ENCODE peak calls at places on chromosomes 4 and X, in six cellular contexts. S is MM.1S, B is mesenchymal stem cell, K is SK-N-SH, W is mammary epithelial cell, Q is GM23248. M is an unnamed sample. For H3K36me3, the result is how much of the 10 kb centered on the place peaks cover.

GRCh38 chr4:173573286-173573685 is 43.3 kb upstream of the HAND2 start:
- DNase-seq in S (no peak), B (peak), K (no peak), W (no peak), Q (no peak), M (no peak)

GRCh38 chr4:2858451-2859217 is 15.0 kb downstream of the ADD1 start:
- DNase-seq in S (no peak), B (peak), K (no peak), W (peak), Q (peak), M (no peak)

GRCh38 chr4:1592179-1593037 is 91.7 kb downstream of the FAM53A start:
- DNase-seq in S (no peak), B (no peak), K (no peak), W (no peak), Q (no peak), M (no peak)

GRCh38 chr4:28490669-28491068 is 1630.0 kb downstream of the STIM2 start:
- DNase-seq in S (no peak), B (no peak), K (no peak), W (peak), Q (peak), M (no peak)

GRCh38 chr4:7158991-7159390 is 33.3 kb upstream of the SORCS2 start:
- DNase-seq in S (no peak), B (no peak), K (no peak), W (no peak), Q (no peak), M (no peak)

GRCh38 chr4:163085085-163085484 is 81.6 kb downstream of the NAF1 start:
- DNase-seq in S (no peak), B (no peak), K (no peak), W (no peak), Q (no peak), M (no peak)

GRCh38 chr4:122826596-122827257 is at the start of gene FGF2:
- DNase-seq in S (peak), B (peak), K (peak), W (peak), Q (peak), M (peak)

GRCh38 chr4:57044996-57045395 is 65.2 kb downstream of the IGFBP7 start:
- DNase-seq in S (no peak), B (peak), K (no peak), W (no peak), Q (peak), M (no peak)

GRCh38 chr4:1767058-1767769 is 25.9 kb upstream of the FGFR3 start:
- DNase-seq in S (no peak), B (no peak), K (peak), W (no peak), Q (peak), M (peak)

GRCh38 chr4:150938417-150938816 is 76.7 kb downstream of the LRBA start:
- DNase-seq in S (no peak), B (no peak), K (no peak), W (no peak), Q (no peak), M (no peak)

GRCh38 chrX:13101439-13102139 is 57.2 kb upstream of the FAM9C start:
- DNase-seq in S (no peak), B (peak), K (no peak), W (peak), Q (peak), M (peak)

GRCh38 chrX:134601240-134601639 is 57.0 kb downstream of the PLAC1 start:
- DNase-seq in S (no peak), B (no peak), K (no peak), W (no peak), Q (peak), M (no peak)

GRCh38 chr4:102574317-102574716 is 73.2 kb downstream of the NFKB1 start:
- DNase-seq in S (no peak), B (peak), K (no peak), W (no peak), Q (no peak), M (no peak)

GRCh38 chrX:117274943-117275342 is 812.2 kb upstream of the CT83 start:
- DNase-seq in S (no peak), B (no peak), K (no peak), W (no peak), Q (no peak), M (peak)

GRCh38 chrX:83145910-83146309 is 362.2 kb upstream of the POU3F4 start:
- DNase-seq in S (no peak), B (no peak), K (no peak), W (no peak), Q (no peak), M (no peak)

GRCh38 chr4:58149404-58150085 is 1039.4 kb upstream of the IGFBP7 start:
- DNase-seq in S (no peak), B (no peak), K (no peak), W (no peak), Q (no peak), M (no peak)

GRCh38 chr4:7096264-7096663 is 28.4 kb upstream of the GRPEL1 start:
- DNase-seq in S (no peak), B (no peak), K (no peak), W (no peak), Q (no peak), M (no peak)

GRCh38 chr4:21882050-21882839 is 66.3 kb downstream of the KCNIP4 start:
- DNase-seq in S (peak), B (peak), K (no peak), W (peak), Q (peak), M (no peak)

GRCh38 chr4:114015444-114015899 is 36.0 kb upstream of the ARSJ start:
- DNase-seq in S (no peak), B (peak), K (peak), W (peak), Q (peak), M (no peak)

GRCh38 chr4:154506253-154506652 is 14.7 kb upstream of the DCHS2 start:
- DNase-seq in S (peak), B (peak), K (peak), W (peak), Q (peak), M (peak)

GRCh38 chr4:55395529-55396304 is at the start of gene TMEM165:
- DNase-seq in S (peak), B (peak), K (peak), W (peak), Q (peak), M (peak)

GRCh38 chr4:128477540-128477939 is 189.9 kb upstream of the PGRMC2 start:
- DNase-seq in S (no peak), B (no peak), K (no peak), W (no peak), Q (no peak), M (no peak)

GRCh38 chr4:60619531-60620305 is 580.4 kb upstream of the ADGRL3 start:
- DNase-seq in S (no peak), B (no peak), K (no peak), W (no peak), Q (no peak), M (no peak)

GRCh38 chr4:53380221-53380620 is 2.8 kb downstream of the FIP1L1 start:
- DNase-seq in S (no peak), B (peak), K (no peak), W (no peak), Q (peak), M (no peak)

GRCh38 chr4:80071643-80072606 is 1.1 kb downstream of the ANTXR2 start:
- DNase-seq in S (no peak), B (peak), K (no peak), W (peak), Q (peak), M (peak)

GRCh38 chr4:22573198-22573597 is 57.3 kb upstream of the ADGRA3 start:
- DNase-seq in S (no peak), B (no peak), K (no peak), W (peak), Q (no peak), M (peak)

GRCh38 chr4:26763063-26763462 is 97.6 kb upstream of the STIM2 start:
- DNase-seq in S (no peak), B (no peak), K (no peak), W (no peak), Q (no peak), M (no peak)

GRCh38 chr4:40437741-40438383 is 102.7 kb downstream of the CHRNA9 start:
- DNase-seq in S (no peak), B (no peak), K (no peak), W (no peak), Q (no peak), M (no peak)

GRCh38 chr4:26860922-26861433 is 337 bp downstream of the STIM2 start:
- DNase-seq in S (no peak), B (no peak), K (peak), W (peak), Q (peak), M (peak)

GRCh38 chr4:81375745-81376144 is 96.0 kb downstream of the RASGEF1B start:
- DNase-seq in S (no peak), B (no peak), K (no peak), W (no peak), Q (no peak), M (no peak)

GRCh38 chrX:17860179-17860780 is 818 bp downstream of the RAI2 start:
- DNase-seq in S (no peak), B (peak), K (peak), W (no peak), Q (peak), M (no peak)

GRCh38 chr4:117971406-117971805 is 62.9 kb upstream of the NDST3 start:
- DNase-seq in S (no peak), B (peak), K (no peak), W (no peak), Q (peak), M (no peak)

GRCh38 chrX:34365482-34365881 is 233.4 kb upstream of the FAM47A start:
- DNase-seq in S (no peak), B (peak), K (no peak), W (peak), Q (peak), M (peak)

GRCh38 chr4:146545102-146545501 is 23.4 kb upstream of the SLC10A7 start:
- DNase-seq in S (peak), B (peak), K (peak), W (peak), Q (peak), M (peak)

GRCh38 chr4:184812181-184812542 is 13.6 kb downstream of the ACSL1 start:
- DNase-seq in S (no peak), B (no peak), K (no peak), W (no peak), Q (no peak), M (no peak)

GRCh38 chrX:10769696-10770619 is 149.6 kb upstream of the MID1 start:
- DNase-seq in S (no peak), B (peak), K (no peak), W (no peak), Q (peak), M (peak)

GRCh38 chr4:150769235-150769634 is 187.3 kb downstream of the MAB21L2 start:
- DNase-seq in S (no peak), B (peak), K (no peak), W (peak), Q (peak), M (peak)

GRCh38 chr4:46073778-46074177 is 50.1 kb downstream of the GABRG1 start:
- DNase-seq in S (peak), B (no peak), K (no peak), W (no peak), Q (no peak), M (no peak)

GRCh38 chrX:100625985-100626491 is 10.6 kb downstream of the TSPAN6 start:
- DNase-seq in S (peak), B (no peak), K (no peak), W (no peak), Q (no peak), M (no peak)

GRCh38 chr4:115171220-115171619 is 57.8 kb upstream of the NDST4 start:
- DNase-seq in S (no peak), B (no peak), K (no peak), W (no peak), Q (no peak), M (no peak)

GRCh38 chr4:168264903-168265302 is 53.6 kb downstream of the DDX60 start:
- DNase-seq in S (no peak), B (no peak), K (no peak), W (no peak), Q (no peak), M (no peak)
- H3K36me3 ChIP-seq in S (under half), B (half or more), K (under half), W (under half), Q (under half), M (under half)

DNA sequence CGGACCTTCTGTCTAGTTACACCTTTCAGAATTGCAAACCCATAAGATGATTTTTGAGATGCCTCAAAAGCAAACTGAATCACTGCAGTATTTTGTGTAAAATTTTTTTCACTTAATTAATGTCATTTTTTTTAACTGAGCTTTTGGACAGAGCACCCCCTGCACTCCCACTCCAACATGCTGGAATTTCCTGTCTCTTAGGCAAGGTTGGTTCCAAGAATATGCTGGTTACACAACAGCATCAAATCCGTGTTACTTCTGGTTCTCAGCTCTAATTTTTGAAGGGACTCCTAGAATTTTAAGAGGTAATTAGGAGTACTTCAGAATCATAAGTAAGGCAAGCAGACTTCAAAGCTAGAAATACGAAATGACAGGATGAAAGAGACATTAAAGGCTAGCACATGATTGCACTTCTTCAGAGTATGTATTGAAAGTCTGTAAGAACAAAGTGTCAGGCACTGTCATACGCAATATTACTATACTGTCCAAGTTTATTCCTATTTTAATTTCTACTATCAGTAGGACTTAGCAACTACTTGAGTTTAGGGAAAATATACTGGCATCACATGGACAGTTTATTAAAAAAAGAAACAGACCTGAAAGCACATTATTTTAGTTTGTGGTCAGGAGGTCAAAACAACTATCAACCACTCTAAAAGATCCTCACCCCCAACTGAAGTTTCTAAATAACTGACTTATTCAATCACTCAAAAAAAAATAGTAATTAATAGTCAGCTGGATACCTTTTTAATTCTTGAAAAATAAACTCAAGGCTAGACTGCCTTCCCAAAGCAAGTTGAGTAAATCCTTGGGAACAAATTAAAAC is 1.6 kb upstream of the JCHAIN start:
- DNase-seq in S (peak), B (peak), K (no peak), W (no peak), Q (peak), M (no peak)
- H2AFZ ChIP-seq in S (no peak), B (no peak), K (peak), W (peak), Q (peak), M (no peak)

GRCh38 chrX:49030283-49030682 is 12.9 kb downstream of the TFE3 start:
- DNase-seq in S (no peak), B (no peak), K (no peak), W (no peak), Q (no peak), M (no peak)
- H3K36me3 ChIP-seq in S (under half), B (half or more), K (under half), W (under half), Q (under half), M (under half)

DNA sequence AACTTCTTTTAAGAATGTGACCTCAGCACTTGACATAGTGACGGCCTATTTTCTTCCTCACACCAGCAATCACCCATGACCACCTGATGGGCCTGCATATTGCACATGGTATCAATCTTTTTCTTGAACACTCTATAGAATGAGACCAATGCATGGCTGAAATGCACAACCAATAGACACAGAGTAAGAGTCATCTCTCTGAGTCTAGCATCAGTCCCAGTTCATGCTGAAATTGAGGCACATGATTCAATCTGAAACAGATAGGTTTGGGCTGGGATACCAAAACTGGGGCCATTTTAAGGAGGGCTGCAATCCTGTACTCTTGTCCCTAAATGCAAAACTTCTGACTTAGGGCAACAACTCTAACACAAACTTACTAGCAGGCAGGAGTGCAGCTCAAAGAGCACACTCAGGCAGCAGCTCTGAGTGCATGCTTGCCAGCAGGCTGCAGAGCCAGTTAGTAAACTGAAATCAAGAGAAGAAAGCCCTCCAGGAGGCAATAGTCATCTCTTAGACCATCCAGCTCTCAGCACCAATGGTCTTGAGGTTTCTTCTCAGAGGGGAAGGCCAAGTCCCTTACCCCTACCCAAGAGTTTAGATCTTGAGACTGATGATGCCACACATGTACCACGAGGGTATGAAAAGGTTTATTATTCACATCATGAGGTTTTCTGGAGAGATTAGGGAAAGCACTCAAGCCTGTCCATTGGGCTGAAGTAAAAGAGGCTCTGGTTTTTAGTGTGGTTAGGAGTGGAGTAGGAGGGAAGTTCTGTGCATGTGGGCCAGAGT is 24.7 kb upstream of the GPR101 start:
- DNase-seq in S (no peak), B (no peak), K (no peak), W (no peak), Q (no peak), M (no peak)
- H2AFZ ChIP-seq in S (no peak), B (no peak), K (no peak), W (no peak), Q (no peak), M (no peak)

M was measured in hepatocyte.